ENCODE peak calls at places on chromosomes 2 and 18, in eight cellular contexts. One of them, this sample, is unnamed.
A peak's percentile ranks its signal among the peaks of the same experiment; 100 is the strongest.

GRCh38 chr18:79365701-79366100 is 30.0 kb upstream of the NFATC1 start:
- DNase-seq in left ventricle myocardium superior: no peak
- DNase-seq in T-cell: no peak
- DNase-seq in CD4-positive, alpha-beta memory T cell: no peak
- DNase-seq in sciatic nerve: no peak
- DNase-seq in Right ventricle myocardium inferior: no peak
- DNase-seq in adrenal gland: no peak
- DNase-seq in frontal cortex: no peak
- DNase-seq in this sample: no peak

GRCh38 chr2:178117725-178118124 is 5.5 kb downstream of the RBM45 start:
- DNase-seq in left ventricle myocardium superior: no peak
- DNase-seq in T-cell: no peak
- DNase-seq in CD4-positive, alpha-beta memory T cell: no peak
- DNase-seq in sciatic nerve: no peak
- DNase-seq in Right ventricle myocardium inferior: no peak
- DNase-seq in adrenal gland: no peak
- DNase-seq in frontal cortex: no peak
- DNase-seq in this sample: no peak

GRCh38 chr2:18883626-18884456 is 294.5 kb upstream of the NT5C1B start:
- DNase-seq in left ventricle myocardium superior: no peak
- DNase-seq in T-cell: no peak
- DNase-seq in CD4-positive, alpha-beta memory T cell: no peak
- DNase-seq in sciatic nerve: no peak
- DNase-seq in Right ventricle myocardium inferior: no peak
- DNase-seq in adrenal gland: peak; percentile 22
- DNase-seq in frontal cortex: no peak
- DNase-seq in this sample: peak; percentile 17

GRCh38 chr2:132669854-132670103 is 226 bp downstream of the LYPD1 start:
- DNase-seq in left ventricle myocardium superior: no peak
- DNase-seq in T-cell: no peak
- DNase-seq in CD4-positive, alpha-beta memory T cell: no peak
- DNase-seq in sciatic nerve: no peak
- DNase-seq in Right ventricle myocardium inferior: no peak
- DNase-seq in adrenal gland: no peak
- DNase-seq in frontal cortex: no peak
- DNase-seq in this sample: peak; percentile 7

GRCh38 chr2:172092716-172093415 is 7.6 kb downstream of the DLX1 start:
- DNase-seq in left ventricle myocardium superior: no peak
- DNase-seq in T-cell: no peak
- DNase-seq in CD4-positive, alpha-beta memory T cell: no peak
- DNase-seq in sciatic nerve: no peak
- DNase-seq in Right ventricle myocardium inferior: no peak
- DNase-seq in adrenal gland: no peak
- DNase-seq in frontal cortex: no peak
- DNase-seq in this sample: no peak

GRCh38 chr2:135076556-135076955 is 24.5 kb downstream of the RAB3GAP1 start:
- DNase-seq in left ventricle myocardium superior: no peak
- DNase-seq in T-cell: no peak
- DNase-seq in CD4-positive, alpha-beta memory T cell: no peak
- DNase-seq in sciatic nerve: no peak
- DNase-seq in Right ventricle myocardium inferior: no peak
- DNase-seq in adrenal gland: no peak
- DNase-seq in frontal cortex: no peak
- DNase-seq in this sample: no peak

GRCh38 chr2:158580760-158581159 is 124.0 kb downstream of the PKP4 start:
- DNase-seq in left ventricle myocardium superior: no peak
- DNase-seq in T-cell: no peak
- DNase-seq in CD4-positive, alpha-beta memory T cell: no peak
- DNase-seq in sciatic nerve: no peak
- DNase-seq in Right ventricle myocardium inferior: no peak
- DNase-seq in adrenal gland: no peak
- DNase-seq in frontal cortex: no peak
- DNase-seq in this sample: no peak

GRCh38 chr2:85195956-85196355 is 62.8 kb downstream of the TCF7L1 start:
- DNase-seq in left ventricle myocardium superior: no peak
- DNase-seq in T-cell: no peak
- DNase-seq in CD4-positive, alpha-beta memory T cell: no peak
- DNase-seq in sciatic nerve: no peak
- DNase-seq in Right ventricle myocardium inferior: no peak
- DNase-seq in adrenal gland: no peak
- DNase-seq in frontal cortex: no peak
- DNase-seq in this sample: no peak

GRCh38 chr2:191862371-191862770 is 15.5 kb upstream of the CAVIN2 start:
- DNase-seq in left ventricle myocardium superior: no peak
- DNase-seq in T-cell: no peak
- DNase-seq in CD4-positive, alpha-beta memory T cell: no peak
- DNase-seq in sciatic nerve: no peak
- DNase-seq in Right ventricle myocardium inferior: no peak
- DNase-seq in adrenal gland: no peak
- DNase-seq in frontal cortex: no peak
- DNase-seq in this sample: peak; percentile 63

GRCh38 chr2:75162897-75163296 is 36.4 kb downstream of the TACR1 start:
- DNase-seq in left ventricle myocardium superior: no peak
- DNase-seq in T-cell: no peak
- DNase-seq in CD4-positive, alpha-beta memory T cell: no peak
- DNase-seq in sciatic nerve: no peak
- DNase-seq in Right ventricle myocardium inferior: no peak
- DNase-seq in adrenal gland: peak; percentile 11
- DNase-seq in frontal cortex: no peak
- DNase-seq in this sample: no peak

GRCh38 chr2:176643711-176644110 is 374.5 kb downstream of the MTX2 start:
- DNase-seq in left ventricle myocardium superior: no peak
- DNase-seq in T-cell: no peak
- DNase-seq in CD4-positive, alpha-beta memory T cell: no peak
- DNase-seq in sciatic nerve: no peak
- DNase-seq in Right ventricle myocardium inferior: no peak
- DNase-seq in adrenal gland: peak; percentile 92
- DNase-seq in frontal cortex: no peak
- DNase-seq in this sample: no peak

GRCh38 chr2:15758779-15759343 is 167.2 kb downstream of the DDX1 start:
- DNase-seq in left ventricle myocardium superior: no peak
- DNase-seq in T-cell: no peak
- DNase-seq in CD4-positive, alpha-beta memory T cell: no peak
- DNase-seq in sciatic nerve: no peak
- DNase-seq in Right ventricle myocardium inferior: no peak
- DNase-seq in adrenal gland: no peak
- DNase-seq in frontal cortex: no peak
- DNase-seq in this sample: no peak

GRCh38 chr2:236352761-236353593 is 88.8 kb upstream of the ASB18 start:
- DNase-seq in left ventricle myocardium superior: no peak
- DNase-seq in T-cell: no peak
- DNase-seq in CD4-positive, alpha-beta memory T cell: peak; percentile 39
- DNase-seq in sciatic nerve: no peak
- DNase-seq in Right ventricle myocardium inferior: no peak
- DNase-seq in adrenal gland: no peak
- DNase-seq in frontal cortex: peak; percentile 46
- DNase-seq in this sample: peak; percentile 14

GRCh38 chr2:105262662-105263091 is 21.1 kb downstream of the GPR45 start:
- DNase-seq in left ventricle myocardium superior: no peak
- DNase-seq in T-cell: no peak
- DNase-seq in CD4-positive, alpha-beta memory T cell: no peak
- DNase-seq in sciatic nerve: no peak
- DNase-seq in Right ventricle myocardium inferior: no peak
- DNase-seq in adrenal gland: no peak
- DNase-seq in frontal cortex: no peak
- DNase-seq in this sample: no peak

GRCh38 chr2:37916512-37917082 is 8.5 kb upstream of the RMDN2 start:
- DNase-seq in left ventricle myocardium superior: peak; percentile 56
- DNase-seq in T-cell: no peak
- DNase-seq in CD4-positive, alpha-beta memory T cell: no peak
- DNase-seq in sciatic nerve: no peak
- DNase-seq in Right ventricle myocardium inferior: no peak
- DNase-seq in adrenal gland: peak; percentile 71
- DNase-seq in frontal cortex: no peak
- DNase-seq in this sample: peak; percentile 97

GRCh38 chr2:238518127-238518827 is 91.5 kb downstream of the ASB1 start:
- DNase-seq in left ventricle myocardium superior: no peak
- DNase-seq in T-cell: no peak
- DNase-seq in CD4-positive, alpha-beta memory T cell: no peak
- DNase-seq in sciatic nerve: no peak
- DNase-seq in Right ventricle myocardium inferior: no peak
- DNase-seq in adrenal gland: no peak
- DNase-seq in frontal cortex: no peak
- DNase-seq in this sample: no peak

GRCh38 chr2:40208478-40208877 is 243.4 kb downstream of the SLC8A1 start:
- DNase-seq in left ventricle myocardium superior: no peak
- DNase-seq in T-cell: no peak
- DNase-seq in CD4-positive, alpha-beta memory T cell: no peak
- DNase-seq in sciatic nerve: no peak
- DNase-seq in Right ventricle myocardium inferior: no peak
- DNase-seq in adrenal gland: no peak
- DNase-seq in frontal cortex: no peak
- DNase-seq in this sample: no peak

GRCh38 chr2:235849489-235849888 is 318.7 kb downstream of the GBX2 start:
- DNase-seq in left ventricle myocardium superior: no peak
- DNase-seq in T-cell: no peak
- DNase-seq in CD4-positive, alpha-beta memory T cell: no peak
- DNase-seq in sciatic nerve: peak; percentile 42
- DNase-seq in Right ventricle myocardium inferior: no peak
- DNase-seq in adrenal gland: no peak
- DNase-seq in frontal cortex: no peak
- DNase-seq in this sample: no peak

GRCh38 chr2:41717883-41718282 is 329.9 kb upstream of the PKDCC start:
- DNase-seq in left ventricle myocardium superior: no peak
- DNase-seq in T-cell: no peak
- DNase-seq in CD4-positive, alpha-beta memory T cell: no peak
- DNase-seq in sciatic nerve: no peak
- DNase-seq in Right ventricle myocardium inferior: no peak
- DNase-seq in adrenal gland: no peak
- DNase-seq in frontal cortex: no peak
- DNase-seq in this sample: peak; percentile 58

GRCh38 chr2:70767699-70768584 is at the start of gene ADD2:
- DNase-seq in left ventricle myocardium superior: peak; percentile 42
- DNase-seq in T-cell: no peak
- DNase-seq in CD4-positive, alpha-beta memory T cell: peak; percentile 26
- DNase-seq in sciatic nerve: no peak
- DNase-seq in Right ventricle myocardium inferior: no peak
- DNase-seq in adrenal gland: peak; percentile 26
- DNase-seq in frontal cortex: peak; percentile 78
- DNase-seq in this sample: peak; percentile 15

GRCh38 chr18:23916338-23916737 is 98.2 kb upstream of the TTC39C start:
- DNase-seq in left ventricle myocardium superior: no peak
- DNase-seq in T-cell: no peak
- DNase-seq in CD4-positive, alpha-beta memory T cell: no peak
- DNase-seq in sciatic nerve: no peak
- DNase-seq in Right ventricle myocardium inferior: no peak
- DNase-seq in adrenal gland: no peak
- DNase-seq in frontal cortex: no peak
- DNase-seq in this sample: no peak

GRCh38 chr2:213122730-213123129 is 28.7 kb downstream of the IKZF2 start:
- DNase-seq in left ventricle myocardium superior: no peak
- DNase-seq in T-cell: no peak
- DNase-seq in CD4-positive, alpha-beta memory T cell: no peak
- DNase-seq in sciatic nerve: no peak
- DNase-seq in Right ventricle myocardium inferior: no peak
- DNase-seq in adrenal gland: no peak
- DNase-seq in frontal cortex: no peak
- DNase-seq in this sample: no peak

GRCh38 chr2:240988146-240988545 is 10.3 kb upstream of the SNED1 start:
- DNase-seq in left ventricle myocardium superior: no peak
- DNase-seq in T-cell: no peak
- DNase-seq in CD4-positive, alpha-beta memory T cell: no peak
- DNase-seq in sciatic nerve: peak; percentile 50
- DNase-seq in Right ventricle myocardium inferior: peak; percentile 15
- DNase-seq in adrenal gland: no peak
- DNase-seq in frontal cortex: no peak
- DNase-seq in this sample: peak; percentile 29

This sample was measured in foreskin keratinocyte.